ENCODE peak calls at places on chromosomes 11 and 22, in nine cellular contexts. Q is HTR-8/SVneo; I is colonic mucosa; X is lower lobe of right lung; C is NCI-H345; M is NT2/D1; J is C1 segment of cervical spinal cord; S is Kasumi-1; O is stimulated activated CD4-positive, alpha-beta T cell treated with anti-CD3 and anti-CD28 coated beads, Interleukin-1b, Interleukin-23, amount 100 ng/mL, for 4 hours. K is an unnamed sample.

GRCh38 chr22:41215926-41216325 is 10.8 kb downstream of the L3MBTL2 start:
- DNase-seq in C (no peak), I (no peak), Q (no peak), J (no peak), M (no peak), S (no peak), X (no peak), O (no peak), K (no peak)

GRCh38 chr11:19027829-19028595 is 32.5 kb downstream of the MRGPRX2 start:
- DNase-seq in Q (no peak), S (no peak), X (no peak), C (no peak), J (no peak), M (no peak), O (no peak), I (no peak), K (no peak)

GRCh38 chr22:42841444-42841843 is 15.6 kb downstream of the ARFGAP3 start:
- DNase-seq in O (no peak), M (no peak), C (no peak), X (no peak), Q (no peak), I (no peak), S (no peak), J (no peak), K (no peak)

GRCh38 chr22:37079668-37080171 is 28.2 kb downstream of the KCTD17 start:
- DNase-seq in M (no peak), O (peak; percentile 65), C (no peak), S (no peak), Q (no peak), X (peak; percentile 58), I (no peak), J (no peak), K (peak; percentile 66)

GRCh38 chr11:78045851-78046485 is 17.7 kb upstream of the THRSP start:
- DNase-seq in C (peak; percentile 84), I (peak; percentile 84), M (peak; percentile 35), J (peak; percentile 17), S (peak; percentile 21), Q (peak; percentile 87), O (peak; percentile 70), X (peak; percentile 86), K (peak; percentile 75)

GRCh38 chr11:15819679-15820286 is 536.6 kb downstream of the SOX6 start:
- DNase-seq in I (peak; percentile 86), O (no peak), M (peak; percentile 18), C (no peak), Q (peak; percentile 10), X (peak; percentile 82), S (peak; percentile 63), J (no peak), K (no peak)

GRCh38 chr11:69950120-69950519 is 128.0 kb upstream of the ANO1 start:
- DNase-seq in I (peak; percentile 50), J (no peak), M (peak; percentile 82), Q (no peak), C (peak; percentile 9), S (no peak), X (no peak), O (no peak), K (no peak)

GRCh38 chr22:25509391-25509791 is 55.1 kb upstream of the GRK3 start:
- DNase-seq in S (no peak), J (no peak), C (no peak), X (no peak), O (no peak), Q (no peak), M (no peak), I (no peak), K (no peak)

GRCh38 chr11:119975561-119976152 is 162.3 kb downstream of the TRIM29 start:
- DNase-seq in O (no peak), M (peak; percentile 82), I (no peak), Q (no peak), J (no peak), S (no peak), X (no peak), C (peak; percentile 76), K (no peak)

GRCh38 chr11:62842171-62842717 is 2.9 kb upstream of the WDR74 start:
- DNase-seq in S (no peak), C (no peak), Q (no peak), I (peak; percentile 51), M (no peak), J (no peak), X (peak; percentile 54), O (no peak), K (peak; percentile 29)

GRCh38 chr11:117851852-117852251 is 24.6 kb downstream of the FXYD6 start:
- DNase-seq in Q (no peak), M (no peak), J (no peak), O (no peak), S (no peak), X (no peak), C (no peak), I (peak; percentile 19), K (no peak)

GRCh38 chr11:16917941-16918340 is 96.3 kb downstream of the PLEKHA7 start:
- DNase-seq in X (no peak), M (no peak), I (no peak), S (no peak), J (no peak), C (no peak), Q (no peak), O (no peak), K (no peak)

GRCh38 chr22:27835446-27835845 is 33.9 kb upstream of the MN1 start:
- DNase-seq in C (no peak), S (no peak), J (no peak), O (no peak), I (no peak), M (no peak), Q (peak; percentile 20), X (no peak), K (no peak)

GRCh38 chr11:27603376-27603775 is 96.8 kb upstream of the LIN7C start:
- DNase-seq in S (no peak), J (no peak), I (no peak), O (no peak), Q (no peak), X (no peak), C (no peak), M (no peak), K (no peak)

GRCh38 chr11:118135051-118135795 is 17.4 kb downstream of the SCN4B start:
- DNase-seq in Q (no peak), S (no peak), X (no peak), C (no peak), O (no peak), M (no peak), I (no peak), J (no peak), K (no peak)

GRCh38 chr11:113519989-113520613 is 44.9 kb upstream of the DRD2 start:
- DNase-seq in M (no peak), O (no peak), S (no peak), C (no peak), I (no peak), Q (no peak), X (no peak), J (no peak), K (no peak)

GRCh38 chr11:9231848-9232177 is 33.3 kb downstream of the DENND5A start:
- DNase-seq in J (no peak), I (no peak), S (peak; percentile 54), Q (no peak), M (peak; percentile 40), C (no peak), X (no peak), O (no peak), K (no peak)

K was measured in activated gamma-delta T cell treated with Interleukin-2 at 50 U/mL for 16 hours.